ENCODE peak calls at places on chromosomes 3 and 15, in five cellular contexts. B is GM12878, D is HepG2, F is K562, C is H1. K is an unnamed sample.
A peak's percentile ranks its signal among the peaks of the same experiment; 100 is the strongest.

GRCh38 chr3:149342413-149343340 is 9.2 kb upstream of the TM4SF18 start:
- DNase-seq in B (no peak), D (no peak), F (no peak), C (no peak), K (no peak)

GRCh38 chr15:64943512-64944225 is 32.0 kb downstream of the ANKDD1A start:
- DNase-seq in B (no peak), D (no peak), F (no peak), C (no peak), K (no peak)

GRCh38 chr15:39869251-39869650 is 50.8 kb downstream of the GPR176 start:
- DNase-seq in B (no peak), D (no peak), F (no peak), C (no peak), K (no peak)

GRCh38 chr3:106048946-106049481 is 180.2 kb upstream of the CBLB start:
- DNase-seq in B (no peak), D (no peak), F (no peak), C (no peak), K (no peak)

GRCh38 chr3:64163755-64164148 is 61.5 kb downstream of the PRICKLE2 start:
- DNase-seq in B (peak; percentile 25), D (peak; percentile 20), F (no peak), C (no peak), K (no peak)

GRCh38 chr15:56492786-56493555 is 28.0 kb upstream of the MNS1 start:
- DNase-seq in B (no peak), D (no peak), F (peak; percentile 23), C (no peak), K (no peak)

GRCh38 chr3:183895296-183895695 is 10.6 kb upstream of the PARL start:
- DNase-seq in B (no peak), D (peak; percentile 44), F (peak; percentile 63), C (no peak), K (peak; percentile 65)

GRCh38 chr3:52373676-52374075 is 57.6 kb downstream of the DNAH1 start:
- DNase-seq in B (no peak), D (no peak), F (no peak), C (no peak), K (no peak)

GRCh38 chr3:72405943-72406585 is 442.2 kb downstream of the SHQ1 start:
- DNase-seq in B (no peak), D (no peak), F (no peak), C (no peak), K (no peak)

GRCh38 chr15:56871867-56872266 is 46.6 kb upstream of the TCF12 start:
- DNase-seq in B (no peak), D (no peak), F (no peak), C (no peak), K (no peak)

GRCh38 chr3:123728014-123728413 is 143.2 kb upstream of the HACD2 start:
- DNase-seq in B (no peak), D (no peak), F (no peak), C (no peak), K (no peak)

GRCh38 chr3:175692256-175692655 is 833.1 kb downstream of the NAALADL2 start:
- DNase-seq in B (no peak), D (no peak), F (no peak), C (no peak), K (no peak)

GRCh38 chr3:150265305-150265704 is 142.8 kb upstream of the TSC22D2 start:
- DNase-seq in B (no peak), D (no peak), F (no peak), C (no peak), K (no peak)

GRCh38 chr15:85168642-85169173 is 187.1 kb downstream of the PDE8A start:
- DNase-seq in B (no peak), D (peak; percentile 24), F (peak; percentile 34), C (peak; percentile 72), K (peak; percentile 75)

GRCh38 chr3:171673951-171674350 is 136.3 kb downstream of the PLD1 start:
- DNase-seq in B (no peak), D (no peak), F (no peak), C (no peak), K (no peak)

GRCh38 chr3:5007873-5008272 is 28.6 kb downstream of the BHLHE40 start:
- DNase-seq in B (no peak), D (no peak), F (no peak), C (no peak), K (no peak)

GRCh38 chr3:52845691-52846426 is 11.0 kb upstream of the MUSTN1 start:
- DNase-seq in B (no peak), D (no peak), F (peak; percentile 15), C (no peak), K (peak; percentile 8)

GRCh38 chr15:74365619-74366445 is 1.6 kb downstream of the CYP11A1 start:
- DNase-seq in B (no peak), D (peak; percentile 25), F (no peak), C (no peak), K (no peak)

GRCh38 chr15:31254431-31255175 is 72.0 kb upstream of the KLF13 start:
- DNase-seq in B (no peak), D (no peak), F (no peak), C (no peak), K (no peak)

GRCh38 chr3:185823280-185824044 is 1.4 kb downstream of the IGF2BP2 start:
- DNase-seq in B (no peak), D (no peak), F (peak; percentile 71), C (no peak), K (no peak)

GRCh38 chr3:187946031-187946691 is 200.9 kb upstream of the BCL6 start:
- DNase-seq in B (no peak), D (peak; percentile 35), F (no peak), C (no peak), K (no peak)

GRCh38 chr3:58102976-58103447 is 94.8 kb downstream of the FLNB start:
- DNase-seq in B (no peak), D (peak; percentile 82), F (no peak), C (no peak), K (no peak)

GRCh38 chr3:143601738-143602480 is 246.4 kb downstream of the SLC9A9 start:
- DNase-seq in B (no peak), D (no peak), F (peak; percentile 19), C (no peak), K (no peak)
- TF ChIP-seq CHD2 in B (no peak), D (no peak), F (no peak), C (no peak), K (no peak)

GRCh38 chr15:68261241-68261640 is 16.3 kb upstream of the FEM1B start:
- DNase-seq in B (no peak), D (no peak), F (no peak), C (no peak), K (no peak)

GRCh38 chr15:68256675-68257450 is 20.7 kb upstream of the FEM1B start:
- DNase-seq in B (no peak), D (peak; percentile 56), F (no peak), C (peak; percentile 88), K (peak; percentile 90)

GRCh38 chr15:68261980-68262379 is 15.6 kb upstream of the FEM1B start:
- DNase-seq in B (no peak), D (no peak), F (no peak), C (no peak), K (no peak)

GRCh38 chr15:68259883-68260282 is 17.7 kb upstream of the FEM1B start:
- DNase-seq in B (no peak), D (no peak), F (no peak), C (no peak), K (no peak)

GRCh38 chr15:68258684-68259083 is 18.9 kb upstream of the FEM1B start:
- DNase-seq in B (no peak), D (no peak), F (no peak), C (no peak), K (no peak)
- TF ChIP-seq KDM1A in B (no peak), D (no peak), F (no peak), C (no peak), K (no peak)

GRCh38 chr3:193780371-193780770 is 187.4 kb downstream of the OPA1 start:
- DNase-seq in B (no peak), D (no peak), F (no peak), C (no peak), K (no peak)

GRCh38 chr3:193779933-193780332 is 186.9 kb downstream of the OPA1 start:
- DNase-seq in B (no peak), D (no peak), F (no peak), C (no peak), K (no peak)

GRCh38 chr3:193782747-193783146 is 189.7 kb downstream of the OPA1 start:
- DNase-seq in B (no peak), D (no peak), F (no peak), C (no peak), K (no peak)

GRCh38 chr3:193782280-193782654 is 189.3 kb downstream of the OPA1 start:
- DNase-seq in B (no peak), D (no peak), F (peak; percentile 78), C (no peak), K (peak; percentile 28)

GRCh38 chr3:193780810-193781472 is 187.9 kb downstream of the OPA1 start:
- DNase-seq in B (no peak), D (peak; percentile 44), F (peak; percentile 77), C (peak; percentile 50), K (peak; percentile 88)
- TF ChIP-seq CHD2 in B (no peak), D (no peak), F (no peak), C (no peak), K (no peak)

DNA sequence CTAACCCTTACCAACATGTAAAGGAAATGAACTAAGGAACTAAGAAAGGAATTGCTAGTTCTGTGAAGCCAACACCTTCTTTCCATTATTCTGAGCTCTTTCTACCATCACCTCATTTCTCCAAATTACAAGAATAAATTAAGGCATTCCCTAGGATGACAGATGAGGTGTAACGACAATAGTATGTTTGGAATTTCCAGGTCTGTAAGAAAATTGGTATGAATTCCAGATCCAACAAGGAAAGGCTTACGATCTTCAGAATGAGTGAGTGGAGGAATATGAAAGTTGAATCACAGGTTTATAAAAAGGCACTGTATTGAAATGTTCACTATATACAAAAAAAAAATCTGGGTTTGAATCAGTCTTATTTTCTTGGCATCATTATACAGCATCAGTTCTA is 4.5 kb upstream of the NANOGP8 start:
- DNase-seq in B (no peak), D (no peak), F (no peak), C (no peak), K (no peak)
- TF ChIP-seq KDM1A in B (no peak), D (no peak), F (no peak), C (no peak), K (no peak)

GRCh38 chr3:43784640-43785011 is 93.9 kb downstream of the ABHD5 start:
- DNase-seq in B (no peak), D (no peak), F (no peak), C (no peak), K (no peak)
- TF ChIP-seq CHD2 in B (no peak), D (no peak), F (no peak), C (no peak), K (no peak)

DNA sequence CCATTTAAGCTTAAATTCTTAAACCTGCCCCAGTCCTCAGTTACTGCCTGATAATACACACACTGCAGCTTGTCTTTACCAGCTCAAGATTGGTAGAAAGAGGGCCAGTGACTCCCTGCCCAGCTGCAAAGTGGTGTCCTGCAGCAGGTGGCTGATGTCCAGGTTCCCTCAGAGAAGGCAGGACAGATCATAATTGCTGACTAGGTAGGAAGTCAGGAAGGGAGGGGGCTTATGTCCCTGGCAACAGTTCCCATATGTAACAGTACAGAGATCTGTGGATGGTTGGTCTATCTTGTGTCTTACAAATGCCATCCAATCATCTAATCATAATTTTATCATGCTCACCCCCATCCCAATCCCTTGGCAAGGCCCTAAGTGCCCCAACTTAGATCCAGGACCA is 492.1 kb upstream of the PPP2R3A start:
- DNase-seq in B (no peak), D (no peak), F (no peak), C (no peak), K (no peak)
- TF ChIP-seq KDM1A in B (no peak), D (no peak), F (no peak), C (no peak), K (no peak)